ENCODE peak calls at places on chromosomes 2 and 18, in four cellular contexts. One of them, this sample, is unnamed.

GRCh38 chr2:240931319-240931949 is 25.3 kb downstream of the CROCC2 start:
- DNase-seq in K562: no peak
- DNase-seq in GM23338: no peak
- DNase-seq in GM12878: no peak
- DNase-seq in this sample: no peak

GRCh38 chr2:118115761-118116160 is 27.5 kb downstream of the INSIG2 start:
- DNase-seq in K562: no peak
- DNase-seq in GM23338: no peak
- DNase-seq in GM12878: no peak
- DNase-seq in this sample: no peak

GRCh38 chr2:163800889-163801498 is 65.2 kb upstream of the FIGN start:
- DNase-seq in K562: no peak
- DNase-seq in GM23338: no peak
- DNase-seq in GM12878: no peak
- DNase-seq in this sample: no peak

GRCh38 chr2:143083636-143084035 is 45.6 kb upstream of the ARHGAP15 start:
- DNase-seq in K562: no peak
- DNase-seq in GM23338: no peak
- DNase-seq in GM12878: no peak
- DNase-seq in this sample: no peak

GRCh38 chr2:238202326-238203103 is 980 bp downstream of the ILKAP start:
- DNase-seq in K562: peak
- DNase-seq in GM23338: peak
- DNase-seq in GM12878: no peak
- DNase-seq in this sample: no peak

GRCh38 chr2:43100883-43101662 is 125.3 kb downstream of the ZFP36L2 start:
- DNase-seq in K562: no peak
- DNase-seq in GM23338: peak
- DNase-seq in GM12878: no peak
- DNase-seq in this sample: no peak

GRCh38 chr2:100365434-100365833 is 43.1 kb upstream of the LONRF2 start:
- DNase-seq in K562: no peak
- DNase-seq in GM23338: no peak
- DNase-seq in GM12878: no peak
- DNase-seq in this sample: no peak

GRCh38 chr2:142136571-142136970 is 5.8 kb upstream of the LRP1B start:
- DNase-seq in K562: no peak
- DNase-seq in GM23338: no peak
- DNase-seq in GM12878: no peak
- DNase-seq in this sample: no peak

GRCh38 chr18:68400889-68401288 is 314.0 kb downstream of the TMX3 start:
- DNase-seq in K562: no peak
- DNase-seq in GM23338: no peak
- DNase-seq in GM12878: no peak
- DNase-seq in this sample: no peak

GRCh38 chr18:46067431-46068007 is 4.5 kb downstream of the PSTPIP2 start:
- DNase-seq in K562: peak
- DNase-seq in GM23338: peak
- DNase-seq in GM12878: no peak
- DNase-seq in this sample: peak

GRCh38 chr2:118003396-118003824 is 10.5 kb downstream of the CCDC93 start:
- DNase-seq in K562: peak
- DNase-seq in GM23338: peak
- DNase-seq in GM12878: peak
- DNase-seq in this sample: peak

GRCh38 chr2:124501575-124502152 is 476.6 kb downstream of the CNTNAP5 start:
- DNase-seq in K562: no peak
- DNase-seq in GM23338: peak
- DNase-seq in GM12878: no peak
- DNase-seq in this sample: no peak

GRCh38 chr2:86598966-86599365 is 24.7 kb downstream of the RNF103 start:
- DNase-seq in K562: no peak
- DNase-seq in GM23338: no peak
- DNase-seq in GM12878: no peak
- DNase-seq in this sample: no peak

GRCh38 chr2:230323385-230324106 is 3.4 kb upstream of the SP140L start:
- DNase-seq in K562: peak
- DNase-seq in GM23338: peak
- DNase-seq in GM12878: no peak
- DNase-seq in this sample: peak

GRCh38 chr2:23636412-23636811 is 251.4 kb downstream of the KLHL29 start:
- DNase-seq in K562: peak
- DNase-seq in GM23338: peak
- DNase-seq in GM12878: no peak
- DNase-seq in this sample: peak

GRCh38 chr2:172083725-172084483 is 1.4 kb upstream of the DLX1 start:
- DNase-seq in K562: peak
- DNase-seq in GM23338: peak
- DNase-seq in GM12878: no peak
- DNase-seq in this sample: no peak

GRCh38 chr2:159275111-159275510 is 11.4 kb downstream of the WDSUB1 start:
- DNase-seq in K562: no peak
- DNase-seq in GM23338: no peak
- DNase-seq in GM12878: no peak
- DNase-seq in this sample: no peak

GRCh38 chr2:30492619-30493018 is 45.6 kb downstream of the LCLAT1 start:
- DNase-seq in K562: no peak
- DNase-seq in GM23338: no peak
- DNase-seq in GM12878: no peak
- DNase-seq in this sample: no peak

GRCh38 chr18:42578781-42579180 is 536.7 kb downstream of the RIT2 start:
- DNase-seq in K562: no peak
- DNase-seq in GM23338: no peak
- DNase-seq in GM12878: no peak
- DNase-seq in this sample: no peak

GRCh38 chr18:26008619-26009018 is 81.8 kb downstream of the SS18 start:
- DNase-seq in K562: no peak
- DNase-seq in GM23338: no peak
- DNase-seq in GM12878: no peak
- DNase-seq in this sample: no peak

GRCh38 chr2:179393481-179393880 is 128.8 kb upstream of the SESTD1 start:
- DNase-seq in K562: no peak
- DNase-seq in GM23338: no peak
- DNase-seq in GM12878: no peak
- DNase-seq in this sample: no peak

GRCh38 chr2:104375206-104375605 is 478.7 kb upstream of the POU3F3 start:
- DNase-seq in K562: no peak
- DNase-seq in GM23338: peak
- DNase-seq in GM12878: no peak
- DNase-seq in this sample: no peak

GRCh38 chr2:160736148-160736547 is 242.5 kb upstream of the RBMS1 start:
- DNase-seq in K562: no peak
- DNase-seq in GM23338: no peak
- DNase-seq in GM12878: no peak
- DNase-seq in this sample: no peak

DNA sequence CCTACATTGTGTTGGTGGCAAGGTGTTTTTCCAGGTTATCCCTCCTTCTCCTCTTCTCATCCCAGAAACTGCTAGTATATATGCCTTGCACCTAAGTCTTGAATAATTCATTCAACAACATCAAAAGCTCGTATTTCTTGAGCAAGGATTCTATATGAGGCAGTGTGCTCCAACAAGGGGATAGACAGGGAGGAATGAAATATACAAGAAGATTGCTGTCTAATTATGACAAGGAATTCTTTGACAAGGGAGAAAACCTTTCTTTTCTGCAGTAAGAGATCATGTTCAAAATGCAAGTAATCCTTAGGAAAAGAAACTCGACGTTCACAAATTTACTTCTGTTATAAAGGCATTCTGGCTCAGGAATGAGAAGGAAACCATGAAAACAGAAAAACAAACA is 788.6 kb downstream of the TDRD15 start:
- DNase-seq in K562: no peak
- DNase-seq in GM23338: no peak
- DNase-seq in GM12878: no peak
- DNase-seq in this sample: no peak
- TF ChIP-seq REST in K562: no peak
- TF ChIP-seq REST in GM23338: no peak
- TF ChIP-seq REST in GM12878: no peak
- TF ChIP-seq REST in this sample: no peak

DNA sequence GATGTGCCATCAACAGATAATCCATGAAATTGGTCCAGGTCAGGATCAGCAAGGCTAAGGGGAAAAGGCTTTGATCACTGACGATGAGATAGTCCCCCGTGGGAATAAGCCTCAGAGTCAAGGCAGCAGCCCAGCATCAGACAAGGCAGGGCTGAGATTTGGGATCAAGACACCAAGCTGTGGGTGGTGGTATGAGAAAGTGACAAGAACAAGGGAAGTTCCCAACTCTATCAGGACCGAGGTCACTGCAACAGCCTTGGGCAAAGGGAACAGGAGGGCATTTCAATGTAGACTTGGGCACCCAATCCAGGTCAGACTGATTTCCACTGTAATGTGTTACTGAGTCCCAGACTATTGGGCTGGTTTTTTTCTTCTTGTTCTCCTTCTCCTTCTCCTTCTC is 18.7 kb downstream of the PLEK start:
- DNase-seq in K562: no peak
- DNase-seq in GM23338: no peak
- DNase-seq in GM12878: no peak
- DNase-seq in this sample: no peak
- TF ChIP-seq CREB1 in K562: no peak
- TF ChIP-seq CREB1 in GM23338: no peak
- TF ChIP-seq CREB1 in GM12878: no peak
- TF ChIP-seq CREB1 in this sample: no peak

GRCh38 chr2:234682492-234683228 is 185.8 kb upstream of the ARL4C start:
- DNase-seq in K562: no peak
- DNase-seq in GM23338: no peak
- DNase-seq in GM12878: no peak
- DNase-seq in this sample: peak
- TF ChIP-seq REST in K562: no peak
- TF ChIP-seq REST in GM23338: no peak
- TF ChIP-seq REST in GM12878: no peak
- TF ChIP-seq REST in this sample: no peak

GRCh38 chr2:41933035-41933429 is 114.8 kb upstream of the PKDCC start:
- DNase-seq in K562: no peak
- DNase-seq in GM23338: no peak
- DNase-seq in GM12878: no peak
- DNase-seq in this sample: no peak

GRCh38 chr2:41933585-41934322 is 114.1 kb upstream of the PKDCC start:
- DNase-seq in K562: no peak
- DNase-seq in GM23338: no peak
- DNase-seq in GM12878: no peak
- DNase-seq in this sample: no peak

GRCh38 chr2:41935806-41936205 is 112.0 kb upstream of the PKDCC start:
- DNase-seq in K562: no peak
- DNase-seq in GM23338: no peak
- DNase-seq in GM12878: no peak
- DNase-seq in this sample: no peak

GRCh38 chr2:41935004-41935401 is 112.8 kb upstream of the PKDCC start:
- DNase-seq in K562: no peak
- DNase-seq in GM23338: no peak
- DNase-seq in GM12878: no peak
- DNase-seq in this sample: no peak

GRCh38 chr2:41934323-41935003 is 113.4 kb upstream of the PKDCC start:
- DNase-seq in K562: peak
- DNase-seq in GM23338: no peak
- DNase-seq in GM12878: no peak
- DNase-seq in this sample: no peak
- TF ChIP-seq CREB1 in K562: no peak
- TF ChIP-seq CREB1 in GM23338: no peak
- TF ChIP-seq CREB1 in GM12878: no peak
- TF ChIP-seq CREB1 in this sample: no peak

GRCh38 chr2:68734176-68734575 is 435 bp upstream of the ARHGAP25 start:
- DNase-seq in K562: no peak
- DNase-seq in GM23338: no peak
- DNase-seq in GM12878: no peak
- DNase-seq in this sample: no peak

GRCh38 chr2:68733365-68733764 is 1.2 kb upstream of the ARHGAP25 start:
- DNase-seq in K562: no peak
- DNase-seq in GM23338: no peak
- DNase-seq in GM12878: no peak
- DNase-seq in this sample: no peak

GRCh38 chr2:68732533-68732932 is 2.1 kb upstream of the ARHGAP25 start:
- DNase-seq in K562: no peak
- DNase-seq in GM23338: no peak
- DNase-seq in GM12878: no peak
- DNase-seq in this sample: no peak

GRCh38 chr2:68736086-68736485 is 1.5 kb downstream of the ARHGAP25 start:
- DNase-seq in K562: no peak
- DNase-seq in GM23338: no peak
- DNase-seq in GM12878: no peak
- DNase-seq in this sample: no peak

GRCh38 chr2:68734688-68735525 is at the start of gene ARHGAP25:
- DNase-seq in K562: no peak
- DNase-seq in GM23338: no peak
- DNase-seq in GM12878: peak
- DNase-seq in this sample: no peak
- TF ChIP-seq REST in K562: no peak
- TF ChIP-seq REST in GM23338: no peak
- TF ChIP-seq REST in GM12878: no peak
- TF ChIP-seq REST in this sample: no peak

DNA sequence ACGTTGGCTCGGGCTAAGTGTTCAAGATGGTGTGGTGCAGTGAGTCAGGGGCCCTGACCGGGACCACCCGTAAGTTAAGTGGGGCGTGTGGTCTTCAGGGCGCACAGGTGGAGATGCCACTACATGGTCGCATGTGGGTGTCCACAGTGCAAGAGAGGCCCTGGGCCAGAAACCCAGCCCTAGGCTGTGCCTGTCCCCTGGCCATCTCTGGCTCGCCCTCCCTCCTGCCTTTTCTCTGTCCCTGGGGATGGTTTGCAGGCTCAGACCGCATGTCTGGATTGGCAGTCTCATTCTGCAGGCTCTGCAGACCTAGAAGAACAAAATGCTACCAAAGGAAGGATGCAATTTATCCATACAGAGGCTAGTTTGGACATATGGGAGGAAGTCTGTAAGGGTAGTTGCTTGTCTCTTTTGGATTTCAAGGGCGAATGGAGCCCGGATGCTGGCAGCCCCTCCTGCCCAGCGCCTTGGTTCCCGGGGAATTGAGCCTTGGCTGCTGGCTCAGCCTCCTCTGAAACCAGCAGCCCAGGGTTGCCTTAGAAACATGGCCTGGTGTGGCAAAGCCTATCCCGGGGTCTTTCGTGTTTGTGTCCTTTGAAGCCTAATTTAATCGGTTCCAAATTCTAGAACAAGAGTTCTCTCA is 417.5 kb upstream of the HS6ST1 start:
- DNase-seq in K562: no peak
- DNase-seq in GM23338: no peak
- DNase-seq in GM12878: no peak
- DNase-seq in this sample: no peak
- TF ChIP-seq CREB1 in K562: no peak
- TF ChIP-seq CREB1 in GM23338: no peak
- TF ChIP-seq CREB1 in GM12878: no peak
- TF ChIP-seq CREB1 in this sample: no peak